ENCODE peak calls at places on chromosomes 16 and 17, in nine cellular contexts. C is nephron progenitor cell; I is RCC 7860; E is left lung; R is sigmoid colon; M is NCI-H446; L is naive thymus-derived CD8-positive, alpha-beta T cell; Z is ELR; W is H7. D is an unnamed sample.

GRCh38 chr16:49519008-49519656 is 145.5 kb downstream of the C16orf78 start:
- DNase-seq in C (no peak), I (no peak), E (no peak), R (no peak), M (no peak), L (no peak), Z (no peak), W (no peak), D (no peak)

GRCh38 chr16:11224894-11225676 is 30.9 kb downstream of the SOCS1 start:
- DNase-seq in C (no peak), I (no peak), E (peak), R (no peak), M (no peak), L (peak), Z (no peak), W (no peak), D (peak)

GRCh38 chr17:32350662-32351418 is 883 bp downstream of the ZNF207 start:
- DNase-seq in C (no peak), I (peak), E (no peak), R (no peak), M (peak), L (peak), Z (peak), W (no peak), D (peak)

GRCh38 chr17:76881966-76882365 is 13.8 kb downstream of the MGAT5B start:
- DNase-seq in C (no peak), I (no peak), E (no peak), R (no peak), M (no peak), L (no peak), Z (no peak), W (no peak), D (no peak)

GRCh38 chr16:69833357-69833781 is 71.2 kb downstream of the WWP2 start:
- DNase-seq in C (no peak), I (no peak), E (no peak), R (no peak), M (peak), L (no peak), Z (no peak), W (no peak), D (no peak)

GRCh38 chr17:35188111-35188510 is 6.1 kb downstream of the SLC35G3 start:
- DNase-seq in C (no peak), I (no peak), E (no peak), R (no peak), M (no peak), L (no peak), Z (no peak), W (no peak), D (no peak)

GRCh38 chr16:68752602-68753001 is 15.5 kb downstream of the CDH1 start:
- DNase-seq in C (no peak), I (no peak), E (no peak), R (no peak), M (no peak), L (no peak), Z (no peak), W (no peak), D (no peak)

GRCh38 chr17:66807182-66807581 is 27.7 kb upstream of the CACNG5 start:
- DNase-seq in C (no peak), I (no peak), E (no peak), R (peak), M (no peak), L (no peak), Z (no peak), W (no peak), D (no peak)

GRCh38 chr17:82283208-82283749 is 9.8 kb upstream of the CSNK1D start:
- DNase-seq in C (no peak), I (peak), E (peak), R (no peak), M (peak), L (no peak), Z (peak), W (no peak), D (no peak)

D was measured in natural killer cell treated with Interleukin-12 subunit alpha and Interleukin-12 subunit beta and Interleukin-15 and Interleukin-18, amount 100 ng/mL, for 72 hours.